ENCODE peak calls at places on chromosomes 12 and 14, in four cellular contexts. One of them, this sample, is unnamed.

GRCh38 chr12:122918827-122919226 is 22.9 kb upstream of the VPS37B start:
- DNase-seq in myocyte: no peak
- DNase-seq in neural crest cell: no peak
- DNase-seq in NCI-H2029: no peak
- DNase-seq in this sample: no peak

GRCh38 chr12:121933522-121934317 is 15.3 kb downstream of the CFAP251 start:
- DNase-seq in myocyte: no peak
- DNase-seq in NCI-H2029: no peak
- DNase-seq in neural crest cell: no peak
- DNase-seq in this sample: peak

GRCh38 chr12:121226399-121226798 is 16.5 kb downstream of the P2RX4 start:
- DNase-seq in myocyte: no peak
- DNase-seq in NCI-H2029: no peak
- DNase-seq in neural crest cell: no peak
- DNase-seq in this sample: no peak

GRCh38 chr14:104436047-104436531 is 143.5 kb upstream of the C14orf180 start:
- DNase-seq in neural crest cell: no peak
- DNase-seq in myocyte: peak
- DNase-seq in NCI-H2029: no peak
- DNase-seq in this sample: peak

GRCh38 chr12:26102954-26103353 is 21.9 kb downstream of the BHLHE41 start:
- DNase-seq in neural crest cell: no peak
- DNase-seq in NCI-H2029: no peak
- DNase-seq in myocyte: no peak
- DNase-seq in this sample: no peak

GRCh38 chr12:3600039-3600720 is 109.2 kb downstream of the PRMT8 start:
- DNase-seq in NCI-H2029: no peak
- DNase-seq in neural crest cell: no peak
- DNase-seq in myocyte: no peak
- DNase-seq in this sample: peak

GRCh38 chr14:37573355-37573754 is 21.7 kb downstream of the FOXA1 start:
- DNase-seq in myocyte: no peak
- DNase-seq in NCI-H2029: no peak
- DNase-seq in neural crest cell: no peak
- DNase-seq in this sample: no peak

GRCh38 chr12:76029982-76030377 is 1.6 kb downstream of the PHLDA1 start:
- DNase-seq in neural crest cell: no peak
- DNase-seq in NCI-H2029: peak
- DNase-seq in myocyte: peak
- DNase-seq in this sample: no peak

GRCh38 chr12:69553626-69554248 is 31.5 kb upstream of the CCT2 start:
- DNase-seq in neural crest cell: no peak
- DNase-seq in myocyte: peak
- DNase-seq in NCI-H2029: peak
- DNase-seq in this sample: peak

GRCh38 chr12:26704684-26705475 is 128.1 kb downstream of the ITPR2 start:
- DNase-seq in myocyte: no peak
- DNase-seq in neural crest cell: no peak
- DNase-seq in NCI-H2029: no peak
- DNase-seq in this sample: no peak

GRCh38 chr14:102666635-102667034 is 74.2 kb downstream of the RCOR1 start:
- DNase-seq in myocyte: no peak
- DNase-seq in neural crest cell: no peak
- DNase-seq in NCI-H2029: no peak
- DNase-seq in this sample: no peak

GRCh38 chr14:33280646-33281045 is 342.0 kb downstream of the NPAS3 start:
- DNase-seq in NCI-H2029: no peak
- DNase-seq in neural crest cell: no peak
- DNase-seq in myocyte: no peak
- DNase-seq in this sample: no peak

GRCh38 chr12:49345840-49346658 is 639 bp upstream of the DNAJC22 start:
- DNase-seq in NCI-H2029: no peak
- DNase-seq in neural crest cell: no peak
- DNase-seq in myocyte: no peak
- DNase-seq in this sample: peak

GRCh38 chr12:12534134-12534866 is 28.4 kb downstream of the DUSP16 start:
- DNase-seq in NCI-H2029: no peak
- DNase-seq in neural crest cell: no peak
- DNase-seq in myocyte: peak
- DNase-seq in this sample: peak

GRCh38 chr12:4272976-4273650 is 449 bp upstream of the CCND2 start:
- DNase-seq in neural crest cell: peak
- DNase-seq in myocyte: peak
- DNase-seq in NCI-H2029: no peak
- DNase-seq in this sample: peak

GRCh38 chr14:20644520-20644919 is 3.0 kb upstream of the OR6S1 start:
- DNase-seq in myocyte: no peak
- DNase-seq in neural crest cell: no peak
- DNase-seq in NCI-H2029: no peak
- DNase-seq in this sample: no peak

GRCh38 chr12:80807640-80808288 is 91.1 kb downstream of the MYF5 start:
- DNase-seq in neural crest cell: no peak
- DNase-seq in NCI-H2029: no peak
- DNase-seq in myocyte: no peak
- DNase-seq in this sample: no peak

GRCh38 chr12:65728913-65729793 is 95.1 kb upstream of the HMGA2 start:
- DNase-seq in NCI-H2029: no peak
- DNase-seq in myocyte: peak
- DNase-seq in neural crest cell: peak
- DNase-seq in this sample: no peak

GRCh38 chr14:30214456-30215090 is 286.9 kb upstream of the PRKD1 start:
- DNase-seq in NCI-H2029: peak
- DNase-seq in neural crest cell: peak
- DNase-seq in myocyte: peak
- DNase-seq in this sample: peak

GRCh38 chr14:40855343-40855742 is 751.3 kb upstream of the LRFN5 start:
- DNase-seq in NCI-H2029: no peak
- DNase-seq in myocyte: no peak
- DNase-seq in neural crest cell: no peak
- DNase-seq in this sample: no peak

GRCh38 chr14:100221419-100222218 is 17.3 kb upstream of the YY1 start:
- DNase-seq in NCI-H2029: peak
- DNase-seq in neural crest cell: peak
- DNase-seq in myocyte: no peak
- DNase-seq in this sample: peak

GRCh38 chr12:91256471-91256870 is 73.9 kb upstream of the DCN start:
- DNase-seq in myocyte: no peak
- DNase-seq in NCI-H2029: no peak
- DNase-seq in neural crest cell: no peak
- DNase-seq in this sample: no peak